ENCODE peak calls at places on chromosomes 3 and 15, in four cellular contexts. T is K562, I is IMR-90, X is neural progenitor cell. D is an unnamed sample.

GRCh38 chr3:161171113-161171512 is 50.0 kb upstream of the NMD3 start:
- DNase-seq in T (no peak), I (peak), X (no peak), D (no peak)

GRCh38 chr15:73369073-73369694 is 426 bp upstream of the HCN4 start:
- DNase-seq in T (no peak), I (no peak), X (peak), D (no peak)

GRCh38 chr3:123305192-123305591 is 103.4 kb downstream of the SEC22A start:
- DNase-seq in T (no peak), I (no peak), X (no peak), D (no peak)

GRCh38 chr15:42037650-42038049 is 16.8 kb upstream of the PLA2G4E start:
- DNase-seq in T (no peak), I (no peak), X (no peak), D (no peak)

GRCh38 chr15:39124155-39124924 is 456.5 kb upstream of the THBS1 start:
- DNase-seq in T (no peak), I (peak), X (no peak), D (no peak)

GRCh38 chr3:156483961-156484787 is 70.7 kb downstream of the SSR3 start:
- DNase-seq in T (no peak), I (peak), X (no peak), D (peak)

GRCh38 chr3:154181127-154181691 is 60.0 kb downstream of the ARHGEF26 start:
- DNase-seq in T (no peak), I (no peak), X (peak), D (no peak)

GRCh38 chr3:10472877-10473440 is 32.4 kb downstream of the ATP2B2 start:
- DNase-seq in T (no peak), I (no peak), X (no peak), D (no peak)

GRCh38 chr15:56205061-56205876 is 38.4 kb downstream of the RFX7 start:
- DNase-seq in T (no peak), I (peak), X (no peak), D (no peak)

GRCh38 chr3:45940004-45940780 is 3.1 kb upstream of the CXCR6 start:
- DNase-seq in T (no peak), I (no peak), X (no peak), D (peak)

GRCh38 chr3:71576966-71577459 is 6.5 kb downstream of the FOXP1 start:
- DNase-seq in T (no peak), I (no peak), X (no peak), D (no peak)

GRCh38 chr3:134904796-134905646 is 110.0 kb downstream of the EPHB1 start:
- DNase-seq in T (no peak), I (no peak), X (peak), D (no peak)

GRCh38 chr3:59326246-59327024 is 276.6 kb upstream of the CFAP20DC start:
- DNase-seq in T (peak), I (no peak), X (peak), D (no peak)
- TF ChIP-seq CTCF in T (peak), I (no peak), X (peak), D (no peak)

DNA sequence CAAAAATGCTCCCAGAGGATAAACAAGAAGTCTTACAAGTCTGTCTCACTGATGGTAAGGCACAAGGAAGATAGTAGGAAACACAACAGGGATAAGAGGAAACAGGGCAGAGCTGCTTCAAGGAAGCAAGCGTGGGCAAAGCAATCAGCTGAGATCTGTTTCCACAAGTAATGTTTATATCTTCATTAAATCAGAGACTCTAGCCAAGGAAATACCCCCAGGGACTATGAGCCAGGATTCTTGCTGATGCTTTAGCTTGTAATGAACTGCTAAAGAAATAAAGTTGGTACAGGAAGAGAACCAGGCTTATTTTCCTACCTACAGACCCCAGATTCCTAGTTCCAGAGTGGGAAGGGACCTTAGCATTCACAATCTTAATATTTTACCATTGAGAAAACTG is 112.7 kb upstream of the C3orf80 start:
- DNase-seq in T (no peak), I (no peak), X (no peak), D (no peak)
- H2AFZ ChIP-seq in T (no peak), I (no peak), X (no peak), D (no peak)

GRCh38 chr15:90286678-90287077 is 21.2 kb downstream of the NGRN start:
- DNase-seq in T (no peak), I (peak), X (peak), D (peak)
- TF ChIP-seq CTCF in T (peak), I (peak), X (peak), D (peak)

GRCh38 chr3:27642796-27643195 is 79.3 kb downstream of the EOMES start:
- DNase-seq in T (no peak), I (no peak), X (no peak), D (no peak)
- H2AFZ ChIP-seq in T (no peak), I (no peak), X (no peak), D (no peak)

GRCh38 chr3:150503402-150504099 is 42.7 kb downstream of the SERP1 start:
- DNase-seq in T (no peak), I (no peak), X (no peak), D (no peak)
- TF ChIP-seq CTCF in T (peak), I (no peak), X (no peak), D (no peak)

GRCh38 chr3:17140670-17141505 is 256.1 kb downstream of the PLCL2 start:
- DNase-seq in T (no peak), I (no peak), X (no peak), D (no peak)

GRCh38 chr3:17141699-17142098 is 256.9 kb downstream of the PLCL2 start:
- DNase-seq in T (no peak), I (no peak), X (no peak), D (no peak)

GRCh38 chr3:17143893-17144664 is 259.3 kb downstream of the PLCL2 start:
- DNase-seq in T (no peak), I (no peak), X (no peak), D (no peak)

GRCh38 chr3:17144665-17144993 is 259.9 kb downstream of the PLCL2 start:
- DNase-seq in T (no peak), I (no peak), X (no peak), D (no peak)

GRCh38 chr3:17142516-17142915 is 257.8 kb downstream of the PLCL2 start:
- DNase-seq in T (no peak), I (no peak), X (no peak), D (no peak)
- H2AFZ ChIP-seq in T (no peak), I (no peak), X (no peak), D (no peak)

DNA sequence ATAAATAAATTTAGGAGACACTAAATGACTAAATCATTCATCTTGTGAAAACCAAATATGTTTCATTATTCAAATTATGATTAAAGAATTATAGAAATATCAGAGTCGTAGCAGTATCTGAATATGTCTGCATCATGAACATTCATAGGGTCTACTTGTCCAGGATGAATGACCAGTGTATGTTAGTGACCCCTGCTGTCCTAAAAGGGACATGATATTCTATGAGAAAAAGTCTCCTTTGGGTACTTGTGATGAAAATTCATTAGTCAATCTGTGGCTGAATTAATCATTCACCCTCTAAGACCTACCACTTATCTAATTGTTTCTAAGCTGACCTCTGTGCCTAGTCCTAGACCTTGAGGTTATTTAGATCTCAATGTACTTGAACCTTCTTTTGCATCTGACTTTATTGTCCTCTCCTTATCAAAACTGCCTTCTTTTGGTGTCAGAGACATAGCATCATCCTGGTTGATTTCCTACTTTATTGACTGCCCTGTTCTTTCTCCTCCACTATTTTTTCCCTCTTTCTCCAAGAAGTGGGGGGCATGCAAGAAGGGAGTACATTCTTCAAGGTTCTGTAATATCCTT is 799.3 kb downstream of the DIPK2A start:
- DNase-seq in T (no peak), I (peak), X (peak), D (no peak)
- TF ChIP-seq CTCF in T (no peak), I (peak), X (peak), D (peak)